ENCODE peak calls at places on chromosomes 16 and 17, in eight cellular contexts. F, I, W, O, P, A, V and S are unnamed samples.

GRCh38 chr16:4082474-4083044 is 33.7 kb downstream of the ADCY9 start:
- DNase-seq in I (no peak), F (no peak), W (no peak), O (no peak), P (no peak), A (no peak), V (no peak), S (no peak)

GRCh38 chr16:72536673-72537435 is 364.9 kb upstream of the PMFBP1 start:
- DNase-seq in A (no peak), I (no peak), P (no peak), F (no peak), W (peak; percentile 21), V (no peak), O (no peak), S (no peak)

GRCh38 chr17:67819722-67820121 is 5.6 kb upstream of the BPTF start:
- DNase-seq in F (no peak), W (no peak), V (no peak), P (no peak), A (no peak), I (no peak), O (no peak), S (no peak)

GRCh38 chr16:57749872-57750452 is 14.4 kb downstream of the KATNB1 start:
- DNase-seq in V (no peak), F (no peak), A (no peak), W (no peak), I (no peak), P (no peak), O (no peak), S (no peak)

GRCh38 chr17:32819035-32819434 is 57.9 kb downstream of the MYO1D start:
- DNase-seq in F (no peak), O (no peak), P (no peak), W (peak; percentile 46), I (no peak), A (no peak), V (no peak), S (no peak)

GRCh38 chr16:84284168-84284722 is 10.4 kb upstream of the WFDC1 start:
- DNase-seq in O (no peak), I (no peak), P (peak; percentile 57), A (no peak), F (peak; percentile 61), V (peak; percentile 85), W (peak; percentile 61), S (no peak)

GRCh38 chr16:30561212-30561816 is 3.1 kb upstream of the ZNF764 start:
- DNase-seq in O (peak; percentile 15), P (no peak), F (peak; percentile 44), I (no peak), A (no peak), W (no peak), V (peak; percentile 52), S (no peak)

GRCh38 chr17:32958418-32958817 is 30.5 kb downstream of the TMEM98 start:
- DNase-seq in I (no peak), P (no peak), A (no peak), O (no peak), F (no peak), V (no peak), W (no peak), S (no peak)

GRCh38 chr17:19718041-19718612 is 1.7 kb upstream of the SLC47A2 start:
- DNase-seq in V (no peak), W (no peak), A (no peak), P (no peak), F (no peak), I (no peak), O (no peak), S (no peak)

GRCh38 chr16:79217375-79218011 is 383.0 kb downstream of the MAF start:
- DNase-seq in O (no peak), A (no peak), V (no peak), I (no peak), P (no peak), F (no peak), W (no peak), S (no peak)

GRCh38 chr17:45972531-45972930 is 26.5 kb upstream of the STH start:
- DNase-seq in V (no peak), A (no peak), F (no peak), W (no peak), O (no peak), I (no peak), P (no peak), S (no peak)

GRCh38 chr17:45793999-45794540 is 9.9 kb downstream of the CRHR1 start:
- DNase-seq in I (no peak), A (no peak), V (no peak), W (no peak), P (no peak), F (no peak), O (no peak), S (no peak)

GRCh38 chr16:17828012-17828411 is 357.3 kb upstream of the XYLT1 start:
- DNase-seq in W (peak; percentile 3), O (no peak), A (peak; percentile 51), P (no peak), I (no peak), F (no peak), V (no peak), S (no peak)

GRCh38 chr17:1227917-1228751 is 42.1 kb upstream of the BHLHA9 start:
- DNase-seq in I (no peak), O (no peak), V (peak; percentile 32), F (peak; percentile 50), A (no peak), W (peak; percentile 9), P (peak; percentile 71), S (no peak)

GRCh38 chr16:17305694-17306093 is 165.1 kb downstream of the XYLT1 start:
- DNase-seq in A (no peak), O (no peak), W (no peak), V (no peak), F (no peak), I (no peak), P (no peak), S (no peak)

GRCh38 chr16:77290451-77291110 is 91.4 kb downstream of the SYCE1L start:
- DNase-seq in P (no peak), F (no peak), O (no peak), I (peak; percentile 47), W (peak; percentile 60), V (no peak), A (peak; percentile 23), S (no peak)

GRCh38 chr17:65093930-65094329 is 37.4 kb upstream of the GNA13 start:
- DNase-seq in W (no peak), A (no peak), O (no peak), I (no peak), F (no peak), V (no peak), P (no peak), S (no peak)
- TF ChIP-seq CTCF in W (no peak), A (no peak), O (no peak), I (no peak), F (no peak), V (no peak), P (no peak), S (no peak)

DNA sequence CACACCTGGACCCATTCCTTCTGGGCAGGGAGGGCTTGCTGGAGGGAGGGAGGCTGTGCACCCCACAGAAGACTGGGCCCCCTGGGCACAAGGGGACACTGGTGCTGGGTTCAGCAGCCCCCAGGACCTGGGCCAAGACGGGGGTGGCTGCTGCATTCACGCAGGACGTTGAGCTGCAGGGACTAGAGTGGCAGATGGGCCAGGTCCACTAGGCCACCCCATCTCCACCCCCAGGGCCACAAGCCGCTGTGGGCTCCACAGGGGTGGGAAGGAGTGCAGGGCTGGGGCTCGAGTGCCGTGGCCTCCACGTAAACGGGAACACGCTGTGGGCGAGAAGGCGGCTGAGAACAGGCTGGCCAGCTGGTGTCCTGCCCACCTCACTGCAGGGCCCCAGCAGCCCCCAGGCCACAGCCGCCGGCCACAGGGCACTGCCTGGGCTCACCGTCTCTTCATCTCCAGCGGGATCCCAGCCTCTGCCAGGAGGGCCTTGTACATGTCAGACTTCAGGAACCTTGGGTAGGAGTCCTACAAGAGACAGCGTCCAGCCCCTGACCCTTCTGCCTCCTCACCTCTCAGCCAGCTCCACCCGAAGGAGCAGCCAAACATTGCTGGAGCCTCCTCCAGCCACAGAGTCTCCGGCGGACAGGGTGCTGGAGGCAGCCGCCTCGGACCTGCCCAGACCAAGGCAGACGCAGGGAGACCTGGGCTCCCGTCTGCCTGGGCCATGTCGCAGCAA is 6.5 kb downstream of the RGS11 start:
- DNase-seq in I (no peak), F (no peak), W (no peak), O (no peak), P (no peak), V (no peak), A (no peak), S (no peak)
- TF ChIP-seq CTCF in I (no peak), F (no peak), W (no peak), O (no peak), P (no peak), V (no peak), A (no peak), S (no peak)

GRCh38 chr17:50548831-50549230 is 1.9 kb downstream of the SPATA20 start:
- DNase-seq in I (no peak), O (no peak), F (no peak), W (no peak), P (no peak), V (no peak), A (no peak), S (no peak)

GRCh38 chr17:50546701-50547034 is 306 bp upstream of the SPATA20 start:
- DNase-seq in V (no peak), I (no peak), F (no peak), W (no peak), P (no peak), O (no peak), A (no peak), S (no peak)

GRCh38 chr17:50547736-50548083 is 736 bp downstream of the SPATA20 start:
- DNase-seq in W (no peak), O (no peak), P (no peak), F (peak; percentile 69), V (no peak), I (no peak), A (no peak), S (no peak)

GRCh38 chr17:50545306-50545705 is 1.7 kb upstream of the SPATA20 start:
- DNase-seq in W (no peak), O (no peak), V (no peak), A (no peak), I (no peak), F (peak; percentile 71), P (no peak), S (no peak)

GRCh38 chr17:50547035-50547735 is at the start of gene SPATA20:
- DNase-seq in V (peak; percentile 96), O (peak; percentile 74), P (peak; percentile 95), F (peak; percentile 95), W (peak; percentile 95), A (peak; percentile 82), I (peak; percentile 63), S (peak; percentile 93)
- TF ChIP-seq CTCF in V (peak; percentile 98), O (peak; percentile 92), P (peak; percentile 99), F (peak; percentile 98), W (peak; percentile 95), A (peak; percentile 99), I (peak; percentile 95), S (peak; percentile 97)

DNA sequence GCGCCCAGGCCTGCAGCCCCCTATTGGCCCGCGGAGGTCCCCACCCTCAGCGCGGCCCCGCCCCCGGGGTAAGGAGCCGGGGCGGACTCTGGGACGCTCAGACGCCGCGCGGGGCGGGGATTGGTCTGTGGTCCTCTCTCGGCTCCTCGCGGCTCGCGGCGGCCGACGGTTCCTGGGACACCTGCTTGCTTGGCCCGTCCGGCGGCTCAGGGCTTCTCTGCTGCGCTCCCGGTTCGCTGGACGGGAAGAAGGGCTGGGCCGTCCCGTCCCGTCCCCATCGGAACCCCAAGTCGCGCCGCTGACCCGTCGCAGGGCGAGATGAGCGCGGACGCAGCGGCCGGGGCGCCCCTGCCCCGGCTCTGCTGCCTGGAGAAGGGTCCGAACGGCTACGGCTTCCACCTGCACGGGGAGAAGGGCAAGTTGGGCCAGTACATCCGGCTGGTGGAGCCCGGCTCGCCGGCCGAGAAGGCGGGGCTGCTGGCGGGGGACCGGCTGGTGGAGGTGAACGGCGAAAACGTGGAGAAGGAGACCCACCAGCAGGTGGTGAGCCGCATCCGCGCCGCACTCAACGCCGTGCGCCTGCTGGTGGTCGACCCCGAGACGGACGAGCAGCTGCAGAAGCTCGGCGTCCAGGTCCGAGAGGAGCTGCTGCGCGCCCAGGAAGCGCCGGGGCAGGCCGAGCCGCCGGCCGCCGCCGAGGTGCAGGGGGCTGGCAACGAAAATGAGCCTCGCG is at the start of gene NHERF1:
- DNase-seq in P (peak; percentile 95), V (peak; percentile 95), A (peak; percentile 93), O (peak; percentile 94), F (peak; percentile 96), I (peak; percentile 70), W (peak; percentile 94), S (peak; percentile 96)
- TF ChIP-seq CTCF in P (no peak), V (peak; percentile 29), A (no peak), O (no peak), F (no peak), I (peak; percentile 18), W (no peak), S (no peak)